ENCODE peak calls at places on chromosomes 12 and 14, in ten cellular contexts. E is AG08396, X is mucosa of gallbladder, Q is H4, L is Kasumi-1, I is Calu3, O is Caki2, P is AG10803, K is EL, B is activated T-cell treated with anti-CD3 and anti-CD28 coated beads for 1 hour. Y is an unnamed sample.

GRCh38 chr12:59873136-59873535 is 277.3 kb downstream of the SLC16A7 start:
- DNase-seq in I (no peak), X (no peak), E (no peak), Q (no peak), K (no peak), P (no peak), O (no peak), B (no peak), L (no peak), Y (no peak)

GRCh38 chr14:104887623-104888488 is 22.8 kb downstream of the CEP170B start:
- DNase-seq in B (no peak), E (no peak), P (no peak), I (no peak), Q (no peak), X (no peak), O (no peak), L (no peak), K (no peak), Y (no peak)

GRCh38 chr12:49369723-49370145 is 2.5 kb downstream of the SPATS2 start:
- DNase-seq in X (no peak), I (peak; percentile 28), K (peak; percentile 53), L (peak; percentile 83), E (peak; percentile 61), O (peak; percentile 56), B (no peak), Q (peak; percentile 40), P (peak; percentile 49), Y (peak; percentile 41)

GRCh38 chr12:104671407-104672095 is 214.8 kb downstream of the CHST11 start:
- DNase-seq in I (peak; percentile 99), B (peak; percentile 55), Q (peak; percentile 97), X (peak; percentile 93), O (peak; percentile 96), L (peak; percentile 65), E (peak; percentile 80), P (peak; percentile 95), K (peak; percentile 97), Y (peak; percentile 97)

GRCh38 chr12:60230103-60230502 is 634.3 kb downstream of the SLC16A7 start:
- DNase-seq in P (peak; percentile 40), Q (no peak), E (peak; percentile 2), B (no peak), L (no peak), O (no peak), K (peak; percentile 11), X (no peak), I (no peak), Y (no peak)

GRCh38 chr14:49220492-49220891 is 365.7 kb downstream of the RPS29 start:
- DNase-seq in E (no peak), Q (no peak), L (no peak), B (no peak), P (no peak), I (no peak), K (no peak), X (no peak), O (no peak), Y (no peak)

GRCh38 chr12:26948309-26948708 is 10.0 kb downstream of the FGFR1OP2 start:
- DNase-seq in O (no peak), P (no peak), L (no peak), X (no peak), K (no peak), B (no peak), I (no peak), Q (no peak), E (no peak), Y (no peak)

GRCh38 chr12:10554971-10555481 is 49.3 kb downstream of the EIF2S3B start:
- DNase-seq in X (no peak), E (no peak), L (no peak), O (no peak), I (no peak), Q (no peak), B (no peak), K (no peak), P (no peak), Y (no peak)

GRCh38 chr12:120820885-120821510 is 83.2 kb downstream of the SPPL3 start:
- DNase-seq in P (no peak), I (no peak), B (peak; percentile 11), L (peak; percentile 39), Q (no peak), X (no peak), E (no peak), K (no peak), O (no peak), Y (no peak)

GRCh38 chr14:88518592-88519512 is 36.0 kb downstream of the PTPN21 start:
- DNase-seq in L (no peak), X (no peak), O (peak; percentile 4), Q (peak; percentile 8), I (peak; percentile 10), E (no peak), P (peak; percentile 69), K (peak; percentile 66), B (no peak), Y (no peak)

GRCh38 chr14:96762650-96763049 is 34.5 kb upstream of the VRK1 start:
- DNase-seq in B (no peak), Q (peak; percentile 69), L (peak; percentile 85), O (peak; percentile 61), P (peak; percentile 16), X (peak; percentile 17), K (peak; percentile 61), I (peak; percentile 41), E (peak; percentile 56), Y (peak; percentile 61)

GRCh38 chr12:58959639-58960300 is 39.5 kb upstream of the LRIG3 start:
- DNase-seq in L (no peak), X (no peak), P (no peak), Q (no peak), B (no peak), I (no peak), E (no peak), O (no peak), K (no peak), Y (no peak)

GRCh38 chr12:128266559-128267245 is at the start of gene TMEM132C:
- DNase-seq in I (no peak), P (no peak), B (no peak), Q (no peak), O (no peak), K (no peak), E (no peak), L (no peak), X (no peak), Y (no peak)

GRCh38 chr12:91959220-91959619 is 186.4 kb downstream of the BTG1 start:
- DNase-seq in I (no peak), X (no peak), O (no peak), P (no peak), B (no peak), E (no peak), K (no peak), Q (no peak), L (no peak), Y (no peak)

GRCh38 chr12:65586796-65587195 is 237.5 kb upstream of the HMGA2 start:
- DNase-seq in B (no peak), E (no peak), I (no peak), P (no peak), X (no peak), L (no peak), O (no peak), Q (no peak), K (no peak), Y (no peak)

GRCh38 chr12:12599750-12600643 is 11.7 kb upstream of the CREBL2 start:
- DNase-seq in I (no peak), P (no peak), K (no peak), Q (no peak), L (no peak), O (no peak), E (no peak), X (no peak), B (no peak), Y (no peak)

GRCh38 chr14:95311752-95312151 is 8.0 kb downstream of the CLMN start:
- DNase-seq in K (peak; percentile 41), I (peak; percentile 32), X (no peak), L (no peak), P (no peak), B (no peak), O (no peak), Q (peak; percentile 15), E (no peak), Y (no peak)

GRCh38 chr14:99737451-99737951 is 53.4 kb downstream of the CYP46A1 start:
- DNase-seq in E (peak; percentile 91), K (no peak), I (peak; percentile 73), P (peak; percentile 11), Q (peak; percentile 31), B (no peak), X (no peak), O (peak; percentile 53), L (no peak), Y (peak; percentile 38)

GRCh38 chr14:95349241-95349640 is 29.5 kb upstream of the CLMN start:
- DNase-seq in L (no peak), B (no peak), Q (no peak), E (no peak), K (no peak), I (no peak), O (no peak), X (no peak), P (no peak), Y (no peak)

Y was measured in NCI-H460.